ENCODE peak calls at places on chromosomes 11 and 22, in four cellular contexts. R is psoas muscle; S is CD4-positive, alpha-beta memory T cell; M is right cardiac atrium. T is an unnamed sample.

GRCh38 chr11:74936087-74936486 is 12.8 kb downstream of the XRRA1 start:
- DNase-seq in R (no peak), S (no peak), M (no peak), T (no peak)

GRCh38 chr11:65355013-65355775 is 643 bp downstream of the TIGD3 start:
- DNase-seq in M (no peak), R (no peak), S (peak), T (peak)

GRCh38 chr11:124277809-124278208 is 21.6 kb downstream of the OR8G5 start:
- DNase-seq in M (no peak), R (no peak), S (no peak), T (no peak)

GRCh38 chr11:109911488-109911887 is 181.7 kb upstream of the ZC3H12C start:
- DNase-seq in M (no peak), R (no peak), S (no peak), T (no peak)

GRCh38 chr22:43008921-43009320 is 6.0 kb downstream of the PACSIN2 start:
- DNase-seq in S (no peak), R (no peak), M (no peak), T (no peak)

GRCh38 chr11:124761301-124762021 is 629 bp downstream of the ESAM start:
- DNase-seq in R (peak), S (no peak), M (peak), T (no peak)

GRCh38 chr11:108586600-108586999 is 7.0 kb downstream of the EXPH5 start:
- DNase-seq in R (no peak), S (no peak), M (no peak), T (no peak)

GRCh38 chr22:46674367-46674781 is 54.2 kb downstream of the GRAMD4 start:
- DNase-seq in R (peak), S (peak), M (peak), T (peak)

GRCh38 chr11:66467034-66467659 is 442 bp downstream of the PELI3 start:
- DNase-seq in M (peak), R (peak), S (no peak), T (no peak)

GRCh38 chr11:117096140-117096972 is 1.9 kb downstream of the SIK3 start:
- DNase-seq in M (no peak), R (no peak), S (peak), T (peak)

GRCh38 chr22:50733521-50734342 is 4.3 kb upstream of the ACR start:
- DNase-seq in M (no peak), R (no peak), S (no peak), T (no peak)

GRCh38 chr11:113465786-113466185 is 9.4 kb downstream of the DRD2 start:
- DNase-seq in R (no peak), S (no peak), M (no peak), T (no peak)

GRCh38 chr11:4664791-4665190 is 21.0 kb downstream of the OR51E1 start:
- DNase-seq in M (no peak), S (no peak), R (no peak), T (no peak)

GRCh38 chr11:557328-558132 is 3.0 kb downstream of the LMNTD2 start:
- DNase-seq in M (no peak), R (no peak), S (no peak), T (no peak)

GRCh38 chr11:32029721-32030120 is 61.2 kb upstream of the RCN1 start:
- DNase-seq in S (no peak), R (no peak), M (no peak), T (no peak)

GRCh38 chr11:64298966-64299846 is 952 bp upstream of the CATSPERZ start:
- DNase-seq in M (peak), S (no peak), R (peak), T (no peak)

GRCh38 chr22:31244044-31244942 is 32.2 kb downstream of the LIMK2 start:
- DNase-seq in M (no peak), R (peak), S (no peak), T (no peak)

GRCh38 chr22:49935561-49935960 is 17.1 kb downstream of the CRELD2 start:
- DNase-seq in S (no peak), M (no peak), R (peak), T (no peak)

GRCh38 chr11:46333129-46333947 is 13.9 kb upstream of the DGKZ start:
- DNase-seq in M (no peak), S (peak), R (no peak), T (peak)

GRCh38 chr22:39185601-39186012 is 33.1 kb upstream of the CBX7 start:
- DNase-seq in M (peak), S (no peak), R (peak), T (no peak)

GRCh38 chr11:1756791-1757771 is 6.6 kb downstream of the CTSD start:
- DNase-seq in S (no peak), R (peak), M (no peak), T (no peak)

GRCh38 chr11:126115253-126115540 is 52.5 kb upstream of the CDON start:
- DNase-seq in R (peak), M (peak), S (no peak), T (no peak)

GRCh38 chr11:123833095-123833494 is 26.9 kb upstream of the OR6M1 start:
- DNase-seq in S (no peak), R (no peak), M (no peak), T (no peak)

GRCh38 chr11:96156379-96156722 is 186.6 kb downstream of the MAML2 start:
- DNase-seq in M (no peak), R (no peak), S (no peak), T (no peak)

GRCh38 chr22:18120941-18121340 is 10.3 kb downstream of the TUBA8 start:
- DNase-seq in M (no peak), R (no peak), S (no peak), T (no peak)

GRCh38 chr11:94721565-94722292 is 46.4 kb upstream of the AMOTL1 start:
- DNase-seq in R (no peak), M (no peak), S (no peak), T (no peak)

GRCh38 chr11:118010738-118011461 is 24.7 kb downstream of the IL10RA start:
- DNase-seq in S (no peak), R (peak), M (peak), T (no peak)

GRCh38 chr11:2890466-2891241 is 5.1 kb upstream of the CDKN1C start:
- DNase-seq in R (no peak), S (no peak), M (peak), T (no peak)
- H3K27ac ChIP-seq in R (no peak), S (no peak), M (no peak), T (no peak)

DNA sequence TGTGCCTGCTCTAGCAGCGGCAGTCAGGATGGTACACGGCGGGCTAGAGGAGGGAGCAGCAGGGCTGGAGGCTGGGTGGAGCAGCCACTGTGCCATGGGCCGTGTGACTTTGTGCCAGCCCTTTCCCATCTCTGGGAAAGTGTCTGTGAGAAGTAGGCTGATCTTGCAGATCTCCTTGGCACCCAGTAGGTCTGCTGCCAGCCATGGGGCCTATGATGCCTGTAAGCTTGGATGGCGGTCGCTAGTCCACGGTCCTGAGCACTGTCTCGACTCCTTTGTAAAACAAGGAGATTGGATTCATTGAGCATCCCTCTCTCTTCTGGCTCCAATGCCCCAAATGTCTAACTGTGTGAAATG is 22.6 kb downstream of the AMPD3 start:
- DNase-seq in M (no peak), S (no peak), R (no peak), T (no peak)
- H3K27ac ChIP-seq in M (no peak), S (no peak), R (no peak), T (no peak)

GRCh38 chr11:132310390-132311375 is 940.3 kb downstream of the NTM start:
- DNase-seq in R (no peak), S (no peak), M (no peak), T (no peak)
- H3K27ac ChIP-seq in R (no peak), S (no peak), M (peak), T (no peak)

GRCh38 chr11:22657101-22657694 is 9.2 kb upstream of the GAS2 start:
- DNase-seq in R (no peak), M (no peak), S (no peak), T (no peak)
- H3K27ac ChIP-seq in R (no peak), M (no peak), S (no peak), T (no peak)

DNA sequence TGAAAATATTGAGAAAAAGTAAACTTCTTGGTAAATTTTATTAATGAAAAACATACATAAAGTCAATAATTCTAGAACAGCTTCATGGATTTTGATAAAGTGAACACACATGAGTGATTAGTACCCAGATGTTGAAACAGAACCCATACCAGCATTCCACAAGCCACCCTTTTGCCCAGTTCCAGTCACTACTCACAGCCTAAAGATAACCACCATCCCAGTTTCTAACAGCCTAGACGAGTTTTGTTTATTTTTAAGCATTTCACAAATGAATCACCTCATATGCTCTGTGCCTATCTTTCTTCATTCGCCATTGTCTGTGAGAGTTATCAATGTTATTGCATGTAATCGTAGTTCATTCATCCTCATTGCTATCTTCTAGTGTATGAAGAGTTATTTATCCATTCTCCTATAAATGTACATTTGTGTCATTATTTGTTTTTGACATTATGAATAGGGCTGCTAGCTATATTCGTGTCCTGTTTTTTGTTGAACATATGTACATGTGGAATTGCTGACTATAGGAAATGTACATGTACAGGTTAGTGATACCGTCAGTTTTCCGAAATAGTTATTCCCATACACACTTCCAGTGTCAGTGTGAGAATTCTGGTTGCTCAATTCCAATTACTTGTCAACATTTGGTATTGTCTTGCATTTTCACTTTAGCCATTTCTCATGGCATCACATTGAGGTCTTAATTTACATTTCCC is 44.5 kb upstream of the TEAD1 start:
- DNase-seq in R (no peak), M (no peak), S (no peak), T (no peak)
- H3K27ac ChIP-seq in R (no peak), M (no peak), S (no peak), T (no peak)